ENCODE peak calls at places on chromosomes 4 and X, in five cellular contexts. One of them, this sample, is unnamed.
A peak's percentile ranks its signal among the peaks of the same experiment; 100 is the strongest.

GRCh38 chr4:113958766-113959540 is 20.5 kb downstream of the ARSJ start:
- DNase-seq in brain pericyte: no peak
- DNase-seq in ACHN: peak; percentile 95
- DNase-seq in AML-193: no peak
- DNase-seq in posterior cingulate gyrus: no peak
- DNase-seq in this sample: peak; percentile 96

GRCh38 chr4:111492501-111492900 is 652.8 kb upstream of the FAM241A start:
- DNase-seq in brain pericyte: no peak
- DNase-seq in ACHN: peak; percentile 28
- DNase-seq in AML-193: no peak
- DNase-seq in posterior cingulate gyrus: no peak
- DNase-seq in this sample: no peak

GRCh38 chr4:163263601-163264000 is 68.8 kb downstream of the NPY1R start:
- DNase-seq in brain pericyte: no peak
- DNase-seq in ACHN: no peak
- DNase-seq in AML-193: no peak
- DNase-seq in posterior cingulate gyrus: peak; percentile 36
- DNase-seq in this sample: no peak

GRCh38 chr4:48623182-48623780 is 133.2 kb downstream of the ZAR1 start:
- DNase-seq in brain pericyte: no peak
- DNase-seq in ACHN: no peak
- DNase-seq in AML-193: no peak
- DNase-seq in posterior cingulate gyrus: no peak
- DNase-seq in this sample: no peak

GRCh38 chrX:74178536-74178935 is 125.4 kb upstream of the ZCCHC13 start:
- DNase-seq in brain pericyte: no peak
- DNase-seq in ACHN: peak; percentile 3
- DNase-seq in AML-193: no peak
- DNase-seq in posterior cingulate gyrus: no peak
- DNase-seq in this sample: no peak

GRCh38 chr4:53584658-53585057 is 6.6 kb downstream of the LNX1 start:
- DNase-seq in brain pericyte: no peak
- DNase-seq in ACHN: no peak
- DNase-seq in AML-193: no peak
- DNase-seq in posterior cingulate gyrus: no peak
- DNase-seq in this sample: no peak

GRCh38 chr4:189385098-189385497 is 555.6 kb upstream of the FRG1 start:
- DNase-seq in brain pericyte: no peak
- DNase-seq in ACHN: no peak
- DNase-seq in AML-193: no peak
- DNase-seq in posterior cingulate gyrus: no peak
- DNase-seq in this sample: no peak

GRCh38 chrX:14758029-14758491 is 114.8 kb downstream of the FANCB start:
- DNase-seq in brain pericyte: no peak
- DNase-seq in ACHN: no peak
- DNase-seq in AML-193: no peak
- DNase-seq in posterior cingulate gyrus: no peak
- DNase-seq in this sample: no peak

GRCh38 chr4:6231663-6232165 is 31.4 kb upstream of the JAKMIP1 start:
- DNase-seq in brain pericyte: no peak
- DNase-seq in ACHN: no peak
- DNase-seq in AML-193: no peak
- DNase-seq in posterior cingulate gyrus: peak; percentile 3
- DNase-seq in this sample: no peak

GRCh38 chr4:120720354-120720753 is 202.2 kb downstream of the PRDM5 start:
- DNase-seq in brain pericyte: no peak
- DNase-seq in ACHN: no peak
- DNase-seq in AML-193: no peak
- DNase-seq in posterior cingulate gyrus: no peak
- DNase-seq in this sample: no peak

GRCh38 chrX:39577976-39578962 is 519.5 kb downstream of the BCOR start:
- DNase-seq in brain pericyte: no peak
- DNase-seq in ACHN: no peak
- DNase-seq in AML-193: no peak
- DNase-seq in posterior cingulate gyrus: no peak
- DNase-seq in this sample: no peak

GRCh38 chrX:19867411-19867732 is 20.0 kb downstream of the SH3KBP1 start:
- DNase-seq in brain pericyte: no peak
- DNase-seq in ACHN: no peak
- DNase-seq in AML-193: no peak
- DNase-seq in posterior cingulate gyrus: no peak
- DNase-seq in this sample: peak; percentile 73

GRCh38 chr4:56342746-56343145 is 44.5 kb downstream of the AASDH start:
- DNase-seq in brain pericyte: no peak
- DNase-seq in ACHN: peak; percentile 2
- DNase-seq in AML-193: no peak
- DNase-seq in posterior cingulate gyrus: no peak
- DNase-seq in this sample: no peak

GRCh38 chrX:10922158-10922557 is 189.0 kb upstream of the HCCS start:
- DNase-seq in brain pericyte: no peak
- DNase-seq in ACHN: peak; percentile 70
- DNase-seq in AML-193: no peak
- DNase-seq in posterior cingulate gyrus: no peak
- DNase-seq in this sample: peak; percentile 84

GRCh38 chrX:154457491-154458115 is 478 bp upstream of the PLXNA3 start:
- DNase-seq in brain pericyte: no peak
- DNase-seq in ACHN: peak; percentile 16
- DNase-seq in AML-193: no peak
- DNase-seq in posterior cingulate gyrus: no peak
- DNase-seq in this sample: peak; percentile 29

GRCh38 chrX:11470231-11470630 is 177.0 kb downstream of the AMELX start:
- DNase-seq in brain pericyte: peak; percentile 76
- DNase-seq in ACHN: no peak
- DNase-seq in AML-193: no peak
- DNase-seq in posterior cingulate gyrus: no peak
- DNase-seq in this sample: peak; percentile 92

GRCh38 chr4:11542952-11543351 is 114.3 kb upstream of the HS3ST1 start:
- DNase-seq in brain pericyte: no peak
- DNase-seq in ACHN: no peak
- DNase-seq in AML-193: no peak
- DNase-seq in posterior cingulate gyrus: no peak
- DNase-seq in this sample: no peak

GRCh38 chr4:2186133-2186864 is 55.6 kb downstream of the HAUS3 start:
- DNase-seq in brain pericyte: no peak
- DNase-seq in ACHN: peak; percentile 22
- DNase-seq in AML-193: no peak
- DNase-seq in posterior cingulate gyrus: no peak
- DNase-seq in this sample: peak; percentile 44

GRCh38 chr4:111228396-111228795 is 605.5 kb upstream of the PITX2 start:
- DNase-seq in brain pericyte: no peak
- DNase-seq in ACHN: no peak
- DNase-seq in AML-193: no peak
- DNase-seq in posterior cingulate gyrus: no peak
- DNase-seq in this sample: no peak

GRCh38 chr4:26420438-26420837 is 69.8 kb downstream of the CCKAR start:
- DNase-seq in brain pericyte: peak; percentile 12
- DNase-seq in ACHN: no peak
- DNase-seq in AML-193: no peak
- DNase-seq in posterior cingulate gyrus: no peak
- DNase-seq in this sample: no peak

GRCh38 chr4:915595-915994 is 16.5 kb downstream of the GAK start:
- DNase-seq in brain pericyte: no peak
- DNase-seq in ACHN: no peak
- DNase-seq in AML-193: peak; percentile 57
- DNase-seq in posterior cingulate gyrus: no peak
- DNase-seq in this sample: peak; percentile 32

GRCh38 chr4:22187203-22187835 is 238.7 kb upstream of the KCNIP4 start:
- DNase-seq in brain pericyte: no peak
- DNase-seq in ACHN: no peak
- DNase-seq in AML-193: no peak
- DNase-seq in posterior cingulate gyrus: no peak
- DNase-seq in this sample: no peak

GRCh38 chrX:11766487-11766886 is 8.4 kb downstream of the MSL3 start:
- DNase-seq in brain pericyte: no peak
- DNase-seq in ACHN: no peak
- DNase-seq in AML-193: no peak
- DNase-seq in posterior cingulate gyrus: no peak
- DNase-seq in this sample: no peak

GRCh38 chrX:130176354-130176776 is 4.6 kb downstream of the RAB33A start:
- DNase-seq in brain pericyte: no peak
- DNase-seq in ACHN: no peak
- DNase-seq in AML-193: no peak
- DNase-seq in posterior cingulate gyrus: no peak
- DNase-seq in this sample: no peak

GRCh38 chrX:15349046-15349445 is 13.7 kb upstream of the PIGA start:
- DNase-seq in brain pericyte: no peak
- DNase-seq in ACHN: peak; percentile 37
- DNase-seq in AML-193: peak; percentile 54
- DNase-seq in posterior cingulate gyrus: no peak
- DNase-seq in this sample: peak; percentile 76

GRCh38 chr4:113222006-113222405 is 172.6 kb downstream of the ANK2 start:
- DNase-seq in brain pericyte: no peak
- DNase-seq in ACHN: peak; percentile 28
- DNase-seq in AML-193: no peak
- DNase-seq in posterior cingulate gyrus: no peak
- DNase-seq in this sample: no peak

GRCh38 chr4:167399201-167399600 is 164.9 kb upstream of the SPOCK3 start:
- DNase-seq in brain pericyte: no peak
- DNase-seq in ACHN: no peak
- DNase-seq in AML-193: no peak
- DNase-seq in posterior cingulate gyrus: no peak
- DNase-seq in this sample: no peak

GRCh38 chr4:95256108-95256835 is 292.5 kb downstream of the UNC5C start:
- DNase-seq in brain pericyte: no peak
- DNase-seq in ACHN: no peak
- DNase-seq in AML-193: no peak
- DNase-seq in posterior cingulate gyrus: no peak
- DNase-seq in this sample: peak; percentile 56

GRCh38 chr4:101199507-101200285 is 147.6 kb downstream of the PPP3CA start:
- DNase-seq in brain pericyte: no peak
- DNase-seq in ACHN: no peak
- DNase-seq in AML-193: no peak
- DNase-seq in posterior cingulate gyrus: no peak
- DNase-seq in this sample: peak; percentile 48

GRCh38 chr4:14028862-14029261 is 401.3 kb upstream of the BOD1L1 start:
- DNase-seq in brain pericyte: no peak
- DNase-seq in ACHN: no peak
- DNase-seq in AML-193: no peak
- DNase-seq in posterior cingulate gyrus: peak; percentile 23
- DNase-seq in this sample: no peak

This sample was measured in cardiac fibroblast.